ENCODE peak calls at places on chromosomes 11 and 22, in four cellular contexts. T is AG20443; M is CD4-positive, alpha-beta T cell; S is nephron progenitor cell. Q is an unnamed sample.

GRCh38 chr11:18171377-18172000 is 1.1 kb upstream of the MRGPRX4 start:
- DNase-seq in M (no peak), S (peak; percentile 42), T (peak; percentile 56), Q (peak; percentile 22)

GRCh38 chr11:134734446-134734845 is 322.4 kb upstream of the B3GAT1 start:
- DNase-seq in T (no peak), S (peak; percentile 54), M (no peak), Q (no peak)

GRCh38 chr11:59172345-59173079 is 580 bp downstream of the DTX4 start:
- DNase-seq in M (peak; percentile 9), T (peak; percentile 35), S (peak; percentile 56), Q (peak; percentile 7)

GRCh38 chr11:65501005-65501529 is 2.2 kb downstream of the MALAT1 start:
- DNase-seq in S (no peak), T (no peak), M (no peak), Q (peak; percentile 25)

GRCh38 chr11:69144719-69145365 is 10.9 kb upstream of the SMIM38 start:
- DNase-seq in M (no peak), T (peak; percentile 46), S (no peak), Q (no peak)

GRCh38 chr11:35617687-35618496 is at the start of gene FJX1:
- DNase-seq in T (peak; percentile 86), S (peak; percentile 77), M (no peak), Q (peak; percentile 87)

GRCh38 chr11:59426361-59427067 is at the start of gene OR5A2:
- DNase-seq in S (no peak), T (no peak), M (no peak), Q (no peak)

GRCh38 chr11:132631956-132632355 is 900.3 kb downstream of the OPCML start:
- DNase-seq in S (no peak), T (peak; percentile 49), M (no peak), Q (peak; percentile 51)

GRCh38 chr22:46830841-46831240 is 68.4 kb downstream of the TBC1D22A start:
- DNase-seq in S (no peak), M (no peak), T (no peak), Q (peak; percentile 74)

GRCh38 chr11:13772223-13773046 is 104.0 kb downstream of the FAR1 start:
- DNase-seq in S (peak; percentile 27), M (peak; percentile 9), T (peak; percentile 41), Q (peak; percentile 51)

GRCh38 chr11:58739725-58740430 is 8.1 kb upstream of the GLYAT start:
- DNase-seq in M (no peak), S (no peak), T (peak; percentile 49), Q (peak; percentile 18)

GRCh38 chr22:27772370-27773235 is 29.0 kb downstream of the MN1 start:
- DNase-seq in T (no peak), S (no peak), M (no peak), Q (no peak)

GRCh38 chr11:69342588-69343330 is 48.8 kb downstream of the MYEOV start:
- DNase-seq in T (peak; percentile 5), M (no peak), S (no peak), Q (no peak)

GRCh38 chr11:36361901-36362391 is 65.9 kb downstream of the PRR5L start:
- DNase-seq in S (peak; percentile 21), M (no peak), T (peak; percentile 89), Q (peak; percentile 73)

GRCh38 chr11:119205080-119205479 is 1.1 kb upstream of the CBL start:
- DNase-seq in M (no peak), T (no peak), S (no peak), Q (no peak)

GRCh38 chr22:39309364-39309861 is 10.0 kb downstream of the RPL3 start:
- DNase-seq in S (no peak), M (no peak), T (peak; percentile 64), Q (peak; percentile 72)

GRCh38 chr11:32184057-32185055 is 93.5 kb downstream of the RCN1 start:
- DNase-seq in S (no peak), M (no peak), T (no peak), Q (no peak)